ENCODE peak calls at places on chromosome 16, in eight cellular contexts. One of them, this sample, is unnamed.

GRCh38 chr16:57419506-57419905 is 14.9 kb downstream of the CCL17 start:
- DNase-seq in astrocyte of the cerebellum: no peak
- DNase-seq in breast epithelium: no peak
- DNase-seq in astrocyte of the spinal cord: no peak
- DNase-seq in ascending aorta: no peak
- DNase-seq in IMR-90: no peak
- DNase-seq in cardiac fibroblast: no peak
- DNase-seq in bronchial epithelial cell: no peak
- DNase-seq in this sample: no peak

GRCh38 chr16:2015117-2015946 is 4.3 kb upstream of the NPW start:
- DNase-seq in astrocyte of the cerebellum: no peak
- DNase-seq in breast epithelium: no peak
- DNase-seq in astrocyte of the spinal cord: no peak
- DNase-seq in ascending aorta: no peak
- DNase-seq in IMR-90: peak
- DNase-seq in cardiac fibroblast: no peak
- DNase-seq in bronchial epithelial cell: peak
- DNase-seq in this sample: no peak

GRCh38 chr16:74724820-74725549 is 24.3 kb upstream of the MLKL start:
- DNase-seq in astrocyte of the cerebellum: peak
- DNase-seq in breast epithelium: no peak
- DNase-seq in astrocyte of the spinal cord: peak
- DNase-seq in ascending aorta: no peak
- DNase-seq in IMR-90: peak
- DNase-seq in cardiac fibroblast: peak
- DNase-seq in bronchial epithelial cell: no peak
- DNase-seq in this sample: no peak

GRCh38 chr16:19175492-19176262 is 7.6 kb downstream of the SYT17 start:
- DNase-seq in astrocyte of the cerebellum: no peak
- DNase-seq in breast epithelium: no peak
- DNase-seq in astrocyte of the spinal cord: no peak
- DNase-seq in ascending aorta: no peak
- DNase-seq in IMR-90: no peak
- DNase-seq in cardiac fibroblast: peak
- DNase-seq in bronchial epithelial cell: no peak
- DNase-seq in this sample: no peak

GRCh38 chr16:31869511-31870201 is 4.0 kb upstream of the ZNF267 start:
- DNase-seq in astrocyte of the cerebellum: no peak
- DNase-seq in breast epithelium: no peak
- DNase-seq in astrocyte of the spinal cord: peak
- DNase-seq in ascending aorta: peak
- DNase-seq in IMR-90: peak
- DNase-seq in cardiac fibroblast: peak
- DNase-seq in bronchial epithelial cell: peak
- DNase-seq in this sample: no peak

GRCh38 chr16:47904691-47905090 is 251.1 kb downstream of the ABCC12 start:
- DNase-seq in astrocyte of the cerebellum: no peak
- DNase-seq in breast epithelium: no peak
- DNase-seq in astrocyte of the spinal cord: no peak
- DNase-seq in ascending aorta: no peak
- DNase-seq in IMR-90: no peak
- DNase-seq in cardiac fibroblast: no peak
- DNase-seq in bronchial epithelial cell: no peak
- DNase-seq in this sample: no peak

GRCh38 chr16:87371261-87371866 is 12.2 kb downstream of the FBXO31 start:
- DNase-seq in astrocyte of the cerebellum: no peak
- DNase-seq in breast epithelium: no peak
- DNase-seq in astrocyte of the spinal cord: no peak
- DNase-seq in ascending aorta: no peak
- DNase-seq in IMR-90: no peak
- DNase-seq in cardiac fibroblast: no peak
- DNase-seq in bronchial epithelial cell: no peak
- DNase-seq in this sample: no peak

GRCh38 chr16:65509172-65509571 is 387.3 kb upstream of the CDH11 start:
- DNase-seq in astrocyte of the cerebellum: no peak
- DNase-seq in breast epithelium: no peak
- DNase-seq in astrocyte of the spinal cord: no peak
- DNase-seq in ascending aorta: no peak
- DNase-seq in IMR-90: no peak
- DNase-seq in cardiac fibroblast: no peak
- DNase-seq in bronchial epithelial cell: peak
- DNase-seq in this sample: no peak

GRCh38 chr16:8634991-8635736 is 13.7 kb downstream of the METTL22 start:
- DNase-seq in astrocyte of the cerebellum: no peak
- DNase-seq in breast epithelium: no peak
- DNase-seq in astrocyte of the spinal cord: peak
- DNase-seq in ascending aorta: no peak
- DNase-seq in IMR-90: peak
- DNase-seq in cardiac fibroblast: peak
- DNase-seq in bronchial epithelial cell: peak
- DNase-seq in this sample: peak
- TF ChIP-seq CTCF in astrocyte of the cerebellum: peak
- TF ChIP-seq CTCF in breast epithelium: no peak
- TF ChIP-seq CTCF in astrocyte of the spinal cord: peak
- TF ChIP-seq CTCF in ascending aorta: peak
- TF ChIP-seq CTCF in IMR-90: peak
- TF ChIP-seq CTCF in cardiac fibroblast: peak
- TF ChIP-seq CTCF in bronchial epithelial cell: peak
- TF ChIP-seq CTCF in this sample: peak

GRCh38 chr16:84836234-84836647 is 16.5 kb downstream of the CRISPLD2 start:
- DNase-seq in astrocyte of the cerebellum: peak
- DNase-seq in breast epithelium: peak
- DNase-seq in astrocyte of the spinal cord: peak
- DNase-seq in ascending aorta: peak
- DNase-seq in IMR-90: peak
- DNase-seq in cardiac fibroblast: peak
- DNase-seq in bronchial epithelial cell: peak
- DNase-seq in this sample: peak

GRCh38 chr16:84838383-84838948 is 18.7 kb downstream of the CRISPLD2 start:
- DNase-seq in astrocyte of the cerebellum: no peak
- DNase-seq in breast epithelium: no peak
- DNase-seq in astrocyte of the spinal cord: no peak
- DNase-seq in ascending aorta: no peak
- DNase-seq in IMR-90: no peak
- DNase-seq in cardiac fibroblast: no peak
- DNase-seq in bronchial epithelial cell: no peak
- DNase-seq in this sample: no peak

GRCh38 chr16:84834403-84834772 is 14.6 kb downstream of the CRISPLD2 start:
- DNase-seq in astrocyte of the cerebellum: peak
- DNase-seq in breast epithelium: no peak
- DNase-seq in astrocyte of the spinal cord: no peak
- DNase-seq in ascending aorta: no peak
- DNase-seq in IMR-90: no peak
- DNase-seq in cardiac fibroblast: peak
- DNase-seq in bronchial epithelial cell: no peak
- DNase-seq in this sample: no peak

GRCh38 chr16:84839054-84839453 is 19.3 kb downstream of the CRISPLD2 start:
- DNase-seq in astrocyte of the cerebellum: peak
- DNase-seq in breast epithelium: no peak
- DNase-seq in astrocyte of the spinal cord: peak
- DNase-seq in ascending aorta: no peak
- DNase-seq in IMR-90: peak
- DNase-seq in cardiac fibroblast: peak
- DNase-seq in bronchial epithelial cell: peak
- DNase-seq in this sample: no peak

GRCh38 chr16:84836967-84837366 is 17.2 kb downstream of the CRISPLD2 start:
- DNase-seq in astrocyte of the cerebellum: no peak
- DNase-seq in breast epithelium: no peak
- DNase-seq in astrocyte of the spinal cord: no peak
- DNase-seq in ascending aorta: no peak
- DNase-seq in IMR-90: no peak
- DNase-seq in cardiac fibroblast: no peak
- DNase-seq in bronchial epithelial cell: no peak
- DNase-seq in this sample: no peak
- TF ChIP-seq CTCF in astrocyte of the cerebellum: no peak
- TF ChIP-seq CTCF in breast epithelium: no peak
- TF ChIP-seq CTCF in astrocyte of the spinal cord: no peak
- TF ChIP-seq CTCF in ascending aorta: no peak
- TF ChIP-seq CTCF in IMR-90: no peak
- TF ChIP-seq CTCF in cardiac fibroblast: no peak
- TF ChIP-seq CTCF in bronchial epithelial cell: no peak
- TF ChIP-seq CTCF in this sample: no peak

GRCh38 chr16:88379694-88380040 is 3.1 kb upstream of the ZNF469 start:
- DNase-seq in astrocyte of the cerebellum: no peak
- DNase-seq in breast epithelium: no peak
- DNase-seq in astrocyte of the spinal cord: no peak
- DNase-seq in ascending aorta: no peak
- DNase-seq in IMR-90: no peak
- DNase-seq in cardiac fibroblast: no peak
- DNase-seq in bronchial epithelial cell: no peak
- DNase-seq in this sample: no peak
- TF ChIP-seq CTCF in astrocyte of the cerebellum: no peak
- TF ChIP-seq CTCF in breast epithelium: no peak
- TF ChIP-seq CTCF in astrocyte of the spinal cord: no peak
- TF ChIP-seq CTCF in ascending aorta: no peak
- TF ChIP-seq CTCF in IMR-90: no peak
- TF ChIP-seq CTCF in cardiac fibroblast: no peak
- TF ChIP-seq CTCF in bronchial epithelial cell: no peak
- TF ChIP-seq CTCF in this sample: no peak

DNA sequence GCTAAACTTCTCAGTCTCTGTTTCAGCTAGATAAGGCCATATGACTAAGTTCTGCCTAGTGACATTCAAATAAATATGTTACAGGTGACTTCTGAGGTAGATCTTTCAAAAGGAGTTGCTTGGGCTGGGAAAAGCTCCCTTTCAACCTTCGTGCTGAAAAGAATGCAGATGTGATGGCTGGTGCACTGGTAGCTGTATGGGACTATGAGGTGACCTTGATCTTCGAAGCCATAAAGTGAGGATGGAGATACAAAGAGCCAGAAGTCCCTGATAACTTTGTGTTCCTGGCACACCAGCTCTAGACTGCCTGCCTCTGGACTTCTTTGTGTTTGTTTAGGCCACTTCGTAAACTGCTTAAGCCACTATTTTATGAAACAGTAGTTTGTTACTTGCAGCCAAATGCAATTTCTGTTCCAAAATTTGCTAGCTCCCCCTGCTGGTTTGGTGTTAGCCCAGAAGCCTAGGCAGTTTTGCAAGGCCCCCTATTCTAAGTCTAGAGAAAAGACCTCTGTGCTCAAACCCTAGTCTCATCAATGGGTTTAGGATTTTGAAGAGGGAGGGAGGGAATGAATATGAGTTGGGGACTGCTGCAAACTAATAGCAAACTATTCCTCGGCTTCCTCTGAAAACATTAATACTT is 23.3 kb upstream of the ERCC4 start:
- DNase-seq in astrocyte of the cerebellum: no peak
- DNase-seq in breast epithelium: no peak
- DNase-seq in astrocyte of the spinal cord: no peak
- DNase-seq in ascending aorta: no peak
- DNase-seq in IMR-90: peak
- DNase-seq in cardiac fibroblast: no peak
- DNase-seq in bronchial epithelial cell: no peak
- DNase-seq in this sample: no peak
- TF ChIP-seq CTCF in astrocyte of the cerebellum: peak
- TF ChIP-seq CTCF in breast epithelium: no peak
- TF ChIP-seq CTCF in astrocyte of the spinal cord: peak
- TF ChIP-seq CTCF in ascending aorta: no peak
- TF ChIP-seq CTCF in IMR-90: peak
- TF ChIP-seq CTCF in cardiac fibroblast: peak
- TF ChIP-seq CTCF in bronchial epithelial cell: peak
- TF ChIP-seq CTCF in this sample: no peak

GRCh38 chr16:70395345-70395901 is 43.5 kb downstream of the ST3GAL2 start:
- DNase-seq in astrocyte of the cerebellum: no peak
- DNase-seq in breast epithelium: peak
- DNase-seq in astrocyte of the spinal cord: peak
- DNase-seq in ascending aorta: no peak
- DNase-seq in IMR-90: peak
- DNase-seq in cardiac fibroblast: peak
- DNase-seq in bronchial epithelial cell: no peak
- DNase-seq in this sample: peak
- TF ChIP-seq CTCF in astrocyte of the cerebellum: peak
- TF ChIP-seq CTCF in breast epithelium: no peak
- TF ChIP-seq CTCF in astrocyte of the spinal cord: peak
- TF ChIP-seq CTCF in ascending aorta: peak
- TF ChIP-seq CTCF in IMR-90: peak
- TF ChIP-seq CTCF in cardiac fibroblast: peak
- TF ChIP-seq CTCF in bronchial epithelial cell: peak
- TF ChIP-seq CTCF in this sample: peak

GRCh38 chr16:188674-189073 is 8.4 kb downstream of the HBQ1 start:
- DNase-seq in astrocyte of the cerebellum: no peak
- DNase-seq in breast epithelium: no peak
- DNase-seq in astrocyte of the spinal cord: no peak
- DNase-seq in ascending aorta: no peak
- DNase-seq in IMR-90: no peak
- DNase-seq in cardiac fibroblast: no peak
- DNase-seq in bronchial epithelial cell: no peak
- DNase-seq in this sample: no peak
- TF ChIP-seq CTCF in astrocyte of the cerebellum: no peak
- TF ChIP-seq CTCF in breast epithelium: no peak
- TF ChIP-seq CTCF in astrocyte of the spinal cord: peak
- TF ChIP-seq CTCF in ascending aorta: no peak
- TF ChIP-seq CTCF in IMR-90: no peak
- TF ChIP-seq CTCF in cardiac fibroblast: no peak
- TF ChIP-seq CTCF in bronchial epithelial cell: peak
- TF ChIP-seq CTCF in this sample: no peak

GRCh38 chr16:24568392-24568791 is 29.0 kb downstream of the RBBP6 start:
- DNase-seq in astrocyte of the cerebellum: no peak
- DNase-seq in breast epithelium: no peak
- DNase-seq in astrocyte of the spinal cord: peak
- DNase-seq in ascending aorta: no peak
- DNase-seq in IMR-90: peak
- DNase-seq in cardiac fibroblast: peak
- DNase-seq in bronchial epithelial cell: peak
- DNase-seq in this sample: no peak
- TF ChIP-seq CTCF in astrocyte of the cerebellum: peak
- TF ChIP-seq CTCF in breast epithelium: no peak
- TF ChIP-seq CTCF in astrocyte of the spinal cord: peak
- TF ChIP-seq CTCF in ascending aorta: peak
- TF ChIP-seq CTCF in IMR-90: peak
- TF ChIP-seq CTCF in cardiac fibroblast: peak
- TF ChIP-seq CTCF in bronchial epithelial cell: peak
- TF ChIP-seq CTCF in this sample: no peak

This sample was measured in nephron progenitor cell.